ENCODE peak calls at places on chromosome 4, in five cellular contexts. Q is GM23248, Y is HepG2, U is astrocyte, E is MM.1S. K is an unnamed sample.
A peak's percentile ranks its signal among the peaks of the same experiment; 100 is the strongest.

GRCh38 chr4:1294891-1295290 is 5.2 kb downstream of the MAEA start:
- DNase-seq in Q (no peak), Y (no peak), U (no peak), E (no peak), K (no peak)

GRCh38 chr4:26032572-26033320 is 118.7 kb downstream of the SMIM20 start:
- DNase-seq in Q (peak; percentile 91), Y (peak; percentile 61), U (peak; percentile 97), E (no peak), K (no peak)

GRCh38 chr4:156751486-156751885 is 220.1 kb downstream of the PDGFC start:
- DNase-seq in Q (peak; percentile 56), Y (no peak), U (peak; percentile 84), E (peak; percentile 27), K (no peak)

GRCh38 chr4:139593091-139593564 is 37.1 kb upstream of the SETD7 start:
- DNase-seq in Q (peak; percentile 71), Y (peak; percentile 45), U (peak; percentile 91), E (no peak), K (no peak)

GRCh38 chr4:109435635-109436034 is 2.0 kb downstream of the SEC24B start:
- DNase-seq in Q (peak; percentile 24), Y (peak; percentile 67), U (no peak), E (no peak), K (no peak)

GRCh38 chr4:128917781-128918180 is 108.3 kb downstream of the JADE1 start:
- DNase-seq in Q (no peak), Y (no peak), U (no peak), E (no peak), K (peak; percentile 16)

GRCh38 chr4:76301068-76301774 is 5.3 kb upstream of the STBD1 start:
- DNase-seq in Q (peak; percentile 87), Y (peak; percentile 91), U (peak; percentile 90), E (peak; percentile 98), K (no peak)

GRCh38 chr4:155666701-155667537 is at the start of gene GUCY1A1:
- DNase-seq in Q (peak; percentile 36), Y (no peak), U (peak; percentile 6), E (peak; percentile 80), K (peak; percentile 80)

GRCh38 chr4:15003891-15004700 is 1.8 kb downstream of the CPEB2 start:
- DNase-seq in Q (peak; percentile 61), Y (no peak), U (no peak), E (peak; percentile 26), K (peak; percentile 54)

GRCh38 chr4:15004701-15005301 is 2.5 kb downstream of the CPEB2 start:
- DNase-seq in Q (peak; percentile 85), Y (peak; percentile 20), U (peak; percentile 60), E (peak; percentile 60), K (no peak)

GRCh38 chr4:15005474-15006115 is 3.3 kb downstream of the CPEB2 start:
- DNase-seq in Q (no peak), Y (no peak), U (no peak), E (no peak), K (no peak)

GRCh38 chr4:15007201-15007600 is 4.9 kb downstream of the CPEB2 start:
- DNase-seq in Q (no peak), Y (no peak), U (no peak), E (no peak), K (no peak)

GRCh38 chr4:15006416-15007024 is 4.2 kb downstream of the CPEB2 start:
- DNase-seq in Q (peak; percentile 42), Y (no peak), U (peak; percentile 10), E (peak; percentile 33), K (no peak)
- TF ChIP-seq EZH2 in Q (no peak), Y (no peak), U (no peak), E (no peak), K (no peak)

GRCh38 chr4:41542526-41543270 is 4.7 kb downstream of the LIMCH1 start:
- DNase-seq in Q (no peak), Y (no peak), U (peak; percentile 29), E (no peak), K (no peak)
- H3K36me3 ChIP-seq in Q (no peaks in the 10 kb centered on the region), Y (no peaks in the 10 kb centered on the region), U (no peaks in the 10 kb centered on the region), E (no peaks in the 10 kb centered on the region), K (no peaks in the 10 kb centered on the region)

GRCh38 chr4:4852591-4853362 is 6.7 kb upstream of the MSX1 start:
- DNase-seq in Q (peak; percentile 95), Y (no peak), U (peak; percentile 63), E (no peak), K (no peak)
- H3K9ac ChIP-seq in Q (peak overlapping the region; percentile 82), Y (no peak overlapping the region), U (peak overlapping the region; percentile 66), E (no peak overlapping the region), K (no peak overlapping the region)

GRCh38 chr4:13533670-13534343 is 10.5 kb downstream of the NKX3-2 start:
- DNase-seq in Q (no peak), Y (no peak), U (no peak), E (peak; percentile 3), K (no peak)
- TF ChIP-seq EZH2 in Q (no peak), Y (no peak), U (peak; percentile 34), E (no peak), K (no peak)

K was measured in DND-41.